ENCODE peak calls at places on chromosome 7, in five cellular contexts. G, B, P, V and Y are unnamed samples.

GRCh38 chr7:156578978-156579430 is 61.6 kb upstream of the RNF32 start:
- DNase-seq in G (no peak), B (no peak), P (no peak), V (no peak), Y (no peak)

GRCh38 chr7:21355406-21355874 is 72.4 kb upstream of the SP4 start:
- DNase-seq in G (no peak), B (no peak), P (no peak), V (no peak), Y (no peak)

GRCh38 chr7:115135769-115136410 is 214.0 kb downstream of the MDFIC start:
- DNase-seq in G (no peak), B (peak; percentile 39), P (no peak), V (no peak), Y (no peak)

GRCh38 chr7:27053153-27053552 is 42.6 kb downstream of the HOXA1 start:
- DNase-seq in G (no peak), B (no peak), P (peak; percentile 17), V (no peak), Y (no peak)

GRCh38 chr7:21731977-21732376 is 189.1 kb downstream of the DNAH11 start:
- DNase-seq in G (no peak), B (no peak), P (no peak), V (no peak), Y (no peak)

GRCh38 chr7:30656611-30657010 is 25.6 kb downstream of the CRHR2 start:
- DNase-seq in G (peak; percentile 43), B (no peak), P (no peak), V (no peak), Y (peak; percentile 54)

GRCh38 chr7:33185786-33186185 is 56.4 kb downstream of the BBS9 start:
- DNase-seq in G (no peak), B (peak; percentile 74), P (peak; percentile 15), V (no peak), Y (no peak)

GRCh38 chr7:771241-772004 is 44.3 kb upstream of the PRKAR1B start:
- DNase-seq in G (peak; percentile 96), B (peak; percentile 67), P (no peak), V (peak; percentile 44), Y (no peak)

GRCh38 chr7:135486258-135486657 is 23.6 kb downstream of the CNOT4 start:
- DNase-seq in G (no peak), B (peak; percentile 12), P (no peak), V (no peak), Y (no peak)

GRCh38 chr7:155533120-155533826 is 13.1 kb downstream of the CNPY1 start:
- DNase-seq in G (peak; percentile 61), B (no peak), P (no peak), V (no peak), Y (peak; percentile 79)

GRCh38 chr7:102063736-102064135 is 222.9 kb upstream of the SH2B2 start:
- DNase-seq in G (peak; percentile 56), B (peak; percentile 65), P (no peak), V (peak; percentile 49), Y (no peak)

GRCh38 chr7:157568785-157569584 is 232.2 kb downstream of the DNAJB6 start:
- DNase-seq in G (peak; percentile 77), B (peak; percentile 46), P (no peak), V (peak; percentile 36), Y (peak; percentile 90)

GRCh38 chr7:102140952-102141370 is 145.7 kb upstream of the SH2B2 start:
- DNase-seq in G (no peak), B (no peak), P (no peak), V (no peak), Y (peak; percentile 78)

GRCh38 chr7:26910221-26910620 is 45.8 kb upstream of the SKAP2 start:
- DNase-seq in G (no peak), B (peak; percentile 32), P (no peak), V (no peak), Y (peak; percentile 82)

GRCh38 chr7:128777156-128778123 is 1.8 kb upstream of the OPN1SW start:
- DNase-seq in G (no peak), B (peak; percentile 30), P (no peak), V (no peak), Y (no peak)

GRCh38 chr7:12456506-12456905 is 52.8 kb upstream of the VWDE start:
- DNase-seq in G (no peak), B (peak; percentile 13), P (no peak), V (no peak), Y (no peak)

GRCh38 chr7:19144661-19145428 is at the start of gene FERD3L:
- DNase-seq in G (peak; percentile 50), B (no peak), P (peak; percentile 14), V (no peak), Y (peak; percentile 68)

GRCh38 chr7:134535272-134535918 is 8.0 kb downstream of the AKR1B10 start:
- DNase-seq in G (no peak), B (no peak), P (no peak), V (no peak), Y (no peak)

GRCh38 chr7:98078197-98078870 is 28.3 kb upstream of the LMTK2 start:
- DNase-seq in G (peak; percentile 29), B (no peak), P (no peak), V (no peak), Y (no peak)

GRCh38 chr7:132394283-132395003 is 181.8 kb downstream of the PLXNA4 start:
- DNase-seq in G (no peak), B (no peak), P (no peak), V (no peak), Y (no peak)

GRCh38 chr7:138738114-138738513 is 37.0 kb upstream of the SVOPL start:
- DNase-seq in G (no peak), B (no peak), P (no peak), V (no peak), Y (no peak)

GRCh38 chr7:45256775-45257174 is 99.2 kb downstream of the RAMP3 start:
- DNase-seq in G (no peak), B (no peak), P (no peak), V (peak; percentile 14), Y (no peak)

GRCh38 chr7:48150086-48150485 is 21.2 kb upstream of the ABCA13 start:
- DNase-seq in G (no peak), B (no peak), P (no peak), V (no peak), Y (no peak)

GRCh38 chr7:48149058-48149457 is 22.2 kb upstream of the ABCA13 start:
- DNase-seq in G (no peak), B (no peak), P (no peak), V (no peak), Y (no peak)

GRCh38 chr7:48158404-48158803 is 12.9 kb upstream of the ABCA13 start:
- DNase-seq in G (no peak), B (no peak), P (no peak), V (no peak), Y (no peak)

GRCh38 chr7:48154792-48155413 is 16.4 kb upstream of the ABCA13 start:
- DNase-seq in G (no peak), B (peak; percentile 64), P (peak; percentile 32), V (no peak), Y (no peak)
- TF ChIP-seq CTCF in G (no peak), B (peak; percentile 78), P (no peak), V (peak; percentile 16), Y (no peak)

GRCh38 chr7:16668049-16668858 is 22.3 kb downstream of the BZW2 start:
- DNase-seq in G (peak; percentile 86), B (peak; percentile 99), P (no peak), V (peak; percentile 80), Y (no peak)
- TF ChIP-seq CTCF in G (no peak), B (peak; percentile 24), P (no peak), V (no peak), Y (no peak)

GRCh38 chr7:106471686-106472440 is 187.1 kb upstream of the NAMPT start:
- DNase-seq in G (no peak), B (no peak), P (no peak), V (no peak), Y (no peak)
- TF ChIP-seq CTCF in G (no peak), B (no peak), P (no peak), V (no peak), Y (no peak)

DNA sequence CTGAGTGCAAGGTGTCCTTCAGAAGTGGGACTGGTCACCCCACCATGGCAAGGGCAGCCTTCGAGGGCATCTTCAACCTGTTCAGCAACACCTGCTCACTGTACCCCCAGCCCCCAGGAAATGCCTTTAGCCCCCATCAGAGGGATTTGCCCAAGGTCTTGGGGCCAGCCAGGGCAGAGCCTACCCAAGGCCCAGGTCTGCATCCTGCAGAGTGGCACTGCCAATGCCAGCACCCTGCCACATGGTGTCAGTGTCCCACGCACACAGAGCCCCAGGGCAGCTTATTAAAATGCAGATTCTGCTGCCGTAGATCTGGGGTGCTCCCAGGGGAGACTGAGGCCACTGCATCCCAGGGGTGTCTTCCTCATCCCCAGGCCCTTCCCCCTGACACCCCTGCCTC is 106.2 kb upstream of the KCTD7 start:
- DNase-seq in G (no peak), B (peak; percentile 14), P (no peak), V (no peak), Y (peak; percentile 70)
- TF ChIP-seq CTCF in G (no peak), B (peak; percentile 28), P (no peak), V (no peak), Y (no peak)

DNA sequence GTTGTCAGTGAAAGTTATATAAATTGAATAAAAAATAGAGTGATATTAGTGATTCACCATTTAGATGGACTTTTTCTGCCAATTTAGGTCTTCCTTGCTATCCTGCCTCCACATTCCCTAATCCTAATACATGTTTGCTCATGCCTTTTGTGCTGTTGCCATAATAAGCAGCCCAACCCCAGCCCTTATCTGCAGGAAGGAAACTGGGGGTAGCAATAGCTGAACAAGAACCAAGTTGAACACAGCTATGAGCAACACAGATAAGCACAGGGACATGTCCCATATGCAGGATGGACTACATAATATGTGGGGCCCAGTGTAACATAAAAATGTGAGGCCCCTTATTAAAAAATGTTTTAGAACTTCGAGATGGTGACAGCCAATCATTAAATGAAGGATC is 91.2 kb upstream of the AHR start:
- DNase-seq in G (no peak), B (peak; percentile 89), P (no peak), V (no peak), Y (no peak)
- TF ChIP-seq CTCF in G (no peak), B (no peak), P (no peak), V (no peak), Y (no peak)

GRCh38 chr7:28360739-28361138 is 51.6 kb upstream of the CREB5 start:
- DNase-seq in G (no peak), B (no peak), P (no peak), V (no peak), Y (no peak)

GRCh38 chr7:28364082-28364481 is 48.2 kb upstream of the CREB5 start:
- DNase-seq in G (no peak), B (no peak), P (no peak), V (no peak), Y (no peak)

GRCh38 chr7:28358423-28358868 is 53.9 kb upstream of the CREB5 start:
- DNase-seq in G (no peak), B (peak; percentile 72), P (no peak), V (no peak), Y (no peak)

DNA sequence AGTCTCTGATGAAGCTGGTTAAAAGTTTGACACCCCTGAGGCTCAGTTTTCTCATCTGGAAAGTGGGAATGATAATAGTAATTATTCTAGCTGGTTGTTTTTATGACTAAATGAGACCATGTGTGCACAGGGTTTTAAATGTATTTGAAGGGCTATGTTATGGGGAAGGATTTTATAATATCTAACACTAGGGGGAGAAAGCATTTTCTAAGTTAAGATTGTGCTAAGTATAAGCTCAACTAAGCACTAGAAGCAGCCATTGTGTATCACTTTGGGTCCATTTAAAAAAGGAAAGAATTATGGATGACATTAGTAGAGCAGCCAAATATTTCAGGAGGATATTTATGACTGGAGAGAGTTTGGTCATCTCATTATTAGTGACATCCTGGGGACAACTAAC is 49.5 kb upstream of the CREB5 start:
- DNase-seq in G (no peak), B (no peak), P (no peak), V (no peak), Y (no peak)
- TF ChIP-seq CTCF in G (no peak), B (peak; percentile 25), P (no peak), V (no peak), Y (no peak)